ENCODE peak calls at places on chromosomes 3 and 15, in ten cellular contexts. F is RCC 7860, H is T-helper 2 cell, B is B cell, P is HT1080, Z is BE2C, D is NCI-H1092, C is thoracic aorta, A is COR-L47, W is NCI-H1417. S is an unnamed sample.

GRCh38 chr3:12138044-12138443 is 20.7 kb downstream of the TIMP4 start:
- DNase-seq in F (peak; percentile 5), H (no peak), B (peak; percentile 4), P (no peak), Z (no peak), D (no peak), C (no peak), A (no peak), W (peak; percentile 7), S (no peak)

GRCh38 chr15:83858820-83859505 is 205.0 kb downstream of the ADAMTSL3 start:
- DNase-seq in F (no peak), H (no peak), B (no peak), P (no peak), Z (no peak), D (no peak), C (no peak), A (no peak), W (no peak), S (no peak)

GRCh38 chr15:45373961-45374360 is 4.4 kb downstream of the GATM start:
- DNase-seq in F (no peak), H (no peak), B (no peak), P (no peak), Z (no peak), D (no peak), C (no peak), A (no peak), W (no peak), S (no peak)

GRCh38 chr15:51526955-51527354 is 95.6 kb downstream of the DMXL2 start:
- DNase-seq in F (no peak), H (no peak), B (no peak), P (no peak), Z (no peak), D (no peak), C (no peak), A (no peak), W (no peak), S (no peak)

GRCh38 chr3:156688849-156689452 is 14.6 kb downstream of the TIPARP start:
- DNase-seq in F (no peak), H (no peak), B (no peak), P (no peak), Z (no peak), D (no peak), C (no peak), A (no peak), W (peak; percentile 53), S (no peak)

GRCh38 chr15:91302588-91303439 is 202.8 kb downstream of the SV2B start:
- DNase-seq in F (peak; percentile 67), H (peak; percentile 8), B (peak; percentile 34), P (peak; percentile 54), Z (peak; percentile 59), D (peak; percentile 52), C (no peak), A (peak; percentile 66), W (peak; percentile 92), S (no peak)

GRCh38 chr15:33324609-33325008 is 13.8 kb downstream of the RYR3 start:
- DNase-seq in F (no peak), H (no peak), B (no peak), P (no peak), Z (no peak), D (no peak), C (no peak), A (no peak), W (no peak), S (no peak)

GRCh38 chr3:141532609-141533008 is 45.8 kb downstream of the RASA2 start:
- DNase-seq in F (no peak), H (no peak), B (no peak), P (no peak), Z (no peak), D (no peak), C (no peak), A (no peak), W (no peak), S (no peak)

GRCh38 chr3:58120075-58120812 is 90.5 kb downstream of the DNASE1L3 start:
- DNase-seq in F (no peak), H (no peak), B (peak; percentile 45), P (no peak), Z (no peak), D (no peak), C (no peak), A (no peak), W (no peak), S (no peak)

GRCh38 chr3:24270204-24270671 is 224.4 kb downstream of the THRB start:
- DNase-seq in F (peak; percentile 10), H (no peak), B (no peak), P (no peak), Z (no peak), D (no peak), C (no peak), A (no peak), W (peak; percentile 61), S (no peak)

GRCh38 chr15:72813345-72814004 is 29.9 kb upstream of the ADPGK start:
- DNase-seq in F (no peak), H (no peak), B (no peak), P (no peak), Z (no peak), D (no peak), C (no peak), A (no peak), W (no peak), S (no peak)

GRCh38 chr15:74920472-74920871 is 13.8 kb upstream of the FAM219B start:
- DNase-seq in F (no peak), H (no peak), B (no peak), P (peak; percentile 51), Z (no peak), D (no peak), C (no peak), A (no peak), W (no peak), S (no peak)

GRCh38 chr15:89129123-89129815 is 41.0 kb downstream of the ABHD2 start:
- DNase-seq in F (no peak), H (peak; percentile 54), B (peak; percentile 69), P (peak; percentile 41), Z (peak; percentile 73), D (no peak), C (no peak), A (peak; percentile 23), W (peak; percentile 86), S (peak; percentile 54)

GRCh38 chr3:16842710-16843270 is 42.0 kb upstream of the PLCL2 start:
- DNase-seq in F (no peak), H (no peak), B (no peak), P (no peak), Z (no peak), D (peak; percentile 65), C (no peak), A (peak; percentile 63), W (peak; percentile 52), S (no peak)

GRCh38 chr3:142993958-142994442 is 7.4 kb upstream of the U2SURP start:
- DNase-seq in F (peak; percentile 41), H (peak; percentile 41), B (peak; percentile 77), P (peak; percentile 69), Z (peak; percentile 72), D (peak; percentile 27), C (peak; percentile 21), A (peak; percentile 82), W (peak; percentile 78), S (peak; percentile 40)

GRCh38 chr3:37887062-37887461 is 25.4 kb downstream of the CTDSPL start:
- DNase-seq in F (no peak), H (no peak), B (no peak), P (no peak), Z (no peak), D (no peak), C (no peak), A (no peak), W (no peak), S (no peak)

GRCh38 chr3:67564008-67564407 is 90.4 kb downstream of the SUCLG2 start:
- DNase-seq in F (no peak), H (no peak), B (no peak), P (no peak), Z (no peak), D (no peak), C (no peak), A (no peak), W (no peak), S (no peak)

GRCh38 chr15:71588746-71589145 is 221.6 kb upstream of the NR2E3 start:
- DNase-seq in F (peak; percentile 27), H (no peak), B (no peak), P (peak; percentile 89), Z (no peak), D (no peak), C (no peak), A (no peak), W (no peak), S (no peak)

GRCh38 chr15:58454950-58455401 is 23.2 kb downstream of the LIPC start:
- DNase-seq in F (no peak), H (no peak), B (no peak), P (no peak), Z (no peak), D (peak; percentile 6), C (no peak), A (peak; percentile 71), W (peak; percentile 85), S (no peak)

GRCh38 chr3:186361612-186362408 is at the start of gene DGKG:
- DNase-seq in F (no peak), H (no peak), B (peak; percentile 71), P (peak; percentile 39), Z (peak; percentile 66), D (peak; percentile 56), C (no peak), A (peak; percentile 14), W (peak; percentile 87), S (no peak)

GRCh38 chr3:62370112-62371031 is 3.0 kb downstream of the FEZF2 start:
- DNase-seq in F (no peak), H (no peak), B (no peak), P (no peak), Z (peak; percentile 28), D (no peak), C (no peak), A (no peak), W (no peak), S (no peak)

GRCh38 chr3:148389916-148390315 is 307.8 kb upstream of the AGTR1 start:
- DNase-seq in F (no peak), H (no peak), B (no peak), P (peak; percentile 45), Z (no peak), D (no peak), C (no peak), A (no peak), W (no peak), S (no peak)

GRCh38 chr3:10753964-10754363 is 62.1 kb upstream of the SLC6A11 start:
- DNase-seq in F (no peak), H (no peak), B (peak; percentile 15), P (peak; percentile 13), Z (no peak), D (no peak), C (no peak), A (no peak), W (no peak), S (peak; percentile 22)

GRCh38 chr15:87722941-87723691 is 533.4 kb downstream of the NTRK3 start:
- DNase-seq in F (no peak), H (no peak), B (no peak), P (peak; percentile 65), Z (peak; percentile 91), D (peak; percentile 63), C (no peak), A (no peak), W (peak; percentile 86), S (no peak)

GRCh38 chr3:194787650-194788049 is 102.0 kb downstream of the FAM43A start:
- DNase-seq in F (no peak), H (no peak), B (no peak), P (no peak), Z (no peak), D (no peak), C (no peak), A (no peak), W (no peak), S (no peak)

GRCh38 chr15:43215961-43216360 is 4.9 kb downstream of the EPB42 start:
- DNase-seq in F (no peak), H (no peak), B (no peak), P (peak; percentile 72), Z (no peak), D (no peak), C (no peak), A (no peak), W (no peak), S (no peak)

GRCh38 chr3:43031490-43032216 is 52.5 kb downstream of the GASK1A start:
- DNase-seq in F (no peak), H (no peak), B (no peak), P (no peak), Z (no peak), D (no peak), C (no peak), A (no peak), W (no peak), S (no peak)

GRCh38 chr15:25057574-25057973 is 102.8 kb downstream of the SNRPN start:
- DNase-seq in F (no peak), H (no peak), B (no peak), P (no peak), Z (no peak), D (no peak), C (no peak), A (no peak), W (no peak), S (no peak)